ENCODE peak calls at places on chromosomes 2 and 18, in four cellular contexts. A is nucleus accumbens, S is prostate gland, P is neuronal stem cell. K is an unnamed sample.

GRCh38 chr18:44130365-44130942 is 550.2 kb upstream of the SETBP1 start:
- DNase-seq in A (no peak), S (peak; percentile 9), P (peak; percentile 57), K (peak; percentile 68)

GRCh38 chr2:85729825-85730510 is 23.8 kb upstream of the ATOH8 start:
- DNase-seq in A (no peak), S (no peak), P (no peak), K (no peak)

GRCh38 chr2:168375195-168375798 is 80.8 kb upstream of the CERS6 start:
- DNase-seq in A (no peak), S (no peak), P (no peak), K (no peak)

GRCh38 chr18:22198163-22198562 is 28.8 kb downstream of the GATA6 start:
- DNase-seq in A (no peak), S (no peak), P (no peak), K (no peak)

GRCh38 chr2:29697715-29698114 is 223.7 kb downstream of the ALK start:
- DNase-seq in A (no peak), S (no peak), P (no peak), K (no peak)

GRCh38 chr2:158718851-158719250 is 76.3 kb upstream of the DAPL1 start:
- DNase-seq in A (no peak), S (no peak), P (no peak), K (no peak)

GRCh38 chr2:12619975-12620374 is 96.8 kb upstream of the TRIB2 start:
- DNase-seq in A (no peak), S (no peak), P (no peak), K (peak; percentile 84)

GRCh38 chr2:10918661-10919414 is 7.1 kb downstream of the KCNF1 start:
- DNase-seq in A (no peak), S (no peak), P (no peak), K (peak; percentile 64)

GRCh38 chr18:79062806-79063205 is 6.4 kb upstream of the ATP9B start:
- DNase-seq in A (no peak), S (peak; percentile 91), P (no peak), K (no peak)

GRCh38 chr2:62099050-62099449 is 96.9 kb upstream of the B3GNT2 start:
- DNase-seq in A (no peak), S (no peak), P (no peak), K (no peak)

GRCh38 chr2:172101008-172101706 is 1.5 kb downstream of the DLX2 start:
- DNase-seq in A (no peak), S (no peak), P (peak; percentile 21), K (no peak)